ENCODE peak calls at places on chromosomes 7 and 10, in four cellular contexts. X is HCT116, V is K562, I is HepG2. D is an unnamed sample.

GRCh38 chr7:112779667-112780066 is 10.5 kb downstream of the TMEM168 start:
- DNase-seq in X (no peak), V (no peak), I (no peak), D (no peak)

GRCh38 chr7:71846160-71846559 is 566.0 kb downstream of the CALN1 start:
- DNase-seq in X (no peak), V (no peak), I (no peak), D (no peak)

GRCh38 chr10:104316321-104317099 is 21.8 kb downstream of the ITPRIP start:
- DNase-seq in X (no peak), V (no peak), I (no peak), D (no peak)

GRCh38 chr10:7795605-7796004 is 7.6 kb downstream of the ATP5F1C start:
- DNase-seq in X (no peak), V (peak), I (peak), D (no peak)

GRCh38 chr7:122550545-122550944 is 148.4 kb downstream of the RNF133 start:
- DNase-seq in X (no peak), V (no peak), I (no peak), D (no peak)

GRCh38 chr10:84026821-84027257 is 112.5 kb upstream of the GHITM start:
- DNase-seq in X (peak), V (peak), I (peak), D (peak)

GRCh38 chr10:15433850-15434537 is 62.9 kb upstream of the FAM171A1 start:
- DNase-seq in X (peak), V (peak), I (peak), D (no peak)

GRCh38 chr10:132684164-132684891 is 101.6 kb downstream of the NKX6-2 start:
- DNase-seq in X (no peak), V (no peak), I (no peak), D (peak)

DNA sequence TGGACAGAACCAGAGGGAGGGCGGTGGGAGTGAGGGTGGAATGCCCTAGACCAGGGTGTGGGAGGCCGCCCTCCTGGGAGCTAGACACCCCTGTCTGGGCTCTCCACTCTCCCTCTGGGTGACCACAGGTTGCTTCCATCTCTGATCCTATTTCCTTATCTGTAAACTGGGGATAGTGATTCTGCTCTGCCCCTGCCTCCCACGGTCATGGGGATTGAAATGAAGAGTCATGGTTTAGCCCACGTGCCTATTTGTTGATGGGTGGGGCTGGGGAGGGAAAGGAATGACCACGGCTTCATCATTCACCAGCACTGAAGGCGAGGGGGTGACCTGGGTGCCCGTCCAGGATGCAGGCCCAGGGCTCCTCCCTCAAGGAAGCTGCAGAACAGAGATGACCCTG is 49.3 kb upstream of the PCBD1 start:
- DNase-seq in X (no peak), V (peak), I (no peak), D (no peak)
- H3K4me3 ChIP-seq in X (no peak), V (no peak), I (no peak), D (no peak)

GRCh38 chr10:30788307-30788706 is 158.8 kb upstream of the LYZL2 start:
- DNase-seq in X (no peak), V (no peak), I (no peak), D (no peak)

GRCh38 chr10:30792025-30792424 is 162.5 kb upstream of the LYZL2 start:
- DNase-seq in X (no peak), V (no peak), I (no peak), D (no peak)

GRCh38 chr10:30793093-30793492 is 163.5 kb upstream of the LYZL2 start:
- DNase-seq in X (no peak), V (no peak), I (no peak), D (no peak)

GRCh38 chr10:30786906-30787305 is 157.4 kb upstream of the LYZL2 start:
- DNase-seq in X (no peak), V (no peak), I (no peak), D (no peak)

GRCh38 chr10:30791197-30791611 is 161.7 kb upstream of the LYZL2 start:
- DNase-seq in X (no peak), V (no peak), I (no peak), D (no peak)
- TF ChIP-seq TCF7L2 in X (no peak), V (no peak), I (no peak), D (no peak)

GRCh38 chr7:100170111-100170897 is 1.9 kb upstream of the GAL3ST4 start:
- DNase-seq in X (no peak), V (peak), I (no peak), D (no peak)
- H3K4me3 ChIP-seq in X (no peak), V (no peak), I (no peak), D (no peak)

DNA sequence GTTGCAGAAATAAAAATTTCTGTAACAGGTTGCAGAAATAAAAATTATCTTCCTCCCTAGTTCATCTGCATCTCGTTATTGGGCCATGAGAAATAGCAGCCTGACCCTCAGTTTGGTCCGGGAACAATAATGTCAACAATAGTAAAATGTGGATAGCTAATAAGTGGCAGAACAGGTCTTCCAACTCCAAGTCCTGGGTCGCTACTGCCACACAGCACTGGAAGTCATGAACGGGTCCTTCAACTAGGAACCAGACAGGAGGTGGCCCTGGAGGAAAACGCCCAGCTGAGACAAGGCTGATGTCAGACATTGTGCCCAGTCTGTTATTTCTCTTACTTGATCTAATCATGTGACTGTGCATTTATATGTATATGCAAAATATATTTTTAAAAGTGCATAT is 51.8 kb downstream of the PYROXD2 start:
- DNase-seq in X (no peak), V (no peak), I (no peak), D (no peak)
- TF ChIP-seq TCF7L2 in X (no peak), V (no peak), I (no peak), D (no peak)

GRCh38 chr7:124781418-124781817 is 15.8 kb upstream of the GPR37 start:
- DNase-seq in X (no peak), V (no peak), I (no peak), D (no peak)
- H3K4me3 ChIP-seq in X (no peak), V (no peak), I (no peak), D (no peak)

GRCh38 chr7:95527033-95527775 is 41.5 kb downstream of the ASB4 start:
- DNase-seq in X (peak), V (peak), I (peak), D (peak)
- TF ChIP-seq TCF7L2 in X (no peak), V (no peak), I (no peak), D (no peak)

DNA sequence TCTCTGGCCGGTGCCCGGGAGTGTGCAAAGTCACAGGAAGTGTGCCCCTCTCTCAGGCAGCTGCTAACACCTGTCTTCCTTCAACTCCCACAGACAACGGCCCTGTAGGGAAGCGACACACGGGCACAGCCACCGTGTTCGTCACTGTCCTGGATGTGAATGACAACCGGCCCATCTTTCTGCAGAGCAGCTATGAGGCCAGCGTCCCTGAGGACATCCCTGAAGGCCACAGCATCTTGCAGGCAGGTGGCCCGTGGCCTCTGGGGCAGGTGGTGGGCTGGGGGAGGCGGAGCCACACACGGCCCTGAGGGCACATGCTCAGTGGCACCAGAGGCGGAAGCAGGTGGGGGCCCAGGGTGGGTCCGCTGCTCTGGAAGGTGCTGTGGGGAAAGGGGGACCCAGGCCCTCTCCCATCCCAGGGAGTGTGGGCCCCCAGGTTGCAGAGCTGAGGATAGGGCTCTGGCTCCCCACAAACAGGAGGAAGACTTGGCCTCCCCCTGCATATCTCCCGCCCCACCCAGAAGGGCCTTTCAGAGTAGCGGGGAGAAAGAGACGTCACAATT is 6.9 kb downstream of the C10orf105 start:
- DNase-seq in X (no peak), V (peak), I (no peak), D (no peak)
- H3K4me3 ChIP-seq in X (no peak), V (no peak), I (no peak), D (no peak)